ENCODE peak calls at places on chromosomes 1 and 21, in seven cellular contexts. I is GM12878, E is HCT116, Q is K562, Y is H1, W is HepG2, P is SK-N-SH. G is an unnamed sample.
A peak's percentile ranks its signal among the peaks of the same experiment; 100 is the strongest.

GRCh38 chr1:222769181-222769580 is 32.2 kb downstream of the FAM177B start:
- DNase-seq in E (peak; percentile 24), Y (no peak), I (no peak), P (no peak), Q (no peak), W (no peak), G (no peak)

GRCh38 chr1:150213170-150214098 is 22.5 kb downstream of the ANP32E start:
- DNase-seq in I (peak; percentile 79), P (peak; percentile 93), E (no peak), Q (no peak), W (peak; percentile 80), Y (peak; percentile 91), G (peak; percentile 96)

GRCh38 chr1:166083887-166084286 is 82.9 kb downstream of the FAM78B start:
- DNase-seq in P (no peak), Q (no peak), W (no peak), E (no peak), I (peak; percentile 60), Y (no peak), G (no peak)

GRCh38 chr1:198892065-198892464 is 253.2 kb downstream of the PTPRC start:
- DNase-seq in Y (no peak), P (peak; percentile 9), W (no peak), E (no peak), I (no peak), Q (no peak), G (no peak)

GRCh38 chr1:225657462-225657989 is 4.6 kb upstream of the ENAH start:
- DNase-seq in E (no peak), I (no peak), W (peak; percentile 62), Y (peak; percentile 39), P (no peak), Q (no peak), G (peak; percentile 84)

GRCh38 chr1:178486100-178487069 is 10.4 kb downstream of the CLEC20A start:
- DNase-seq in P (no peak), I (no peak), W (no peak), Q (no peak), Y (peak; percentile 54), E (no peak), G (no peak)

GRCh38 chr21:35223480-35224156 is 174.5 kb upstream of the RUNX1 start:
- DNase-seq in E (no peak), P (no peak), Q (no peak), W (no peak), Y (no peak), I (no peak), G (no peak)

GRCh38 chr1:37793773-37794371 is at the start of gene MANEAL:
- DNase-seq in Q (peak; percentile 73), W (no peak), P (peak; percentile 91), Y (peak; percentile 60), I (no peak), E (peak; percentile 33), G (peak; percentile 74)

GRCh38 chr1:19405761-19406481 is 79.4 kb downstream of the CAPZB start:
- DNase-seq in I (no peak), P (peak; percentile 72), W (no peak), Q (no peak), E (no peak), Y (no peak), G (no peak)

GRCh38 chr1:43238104-43238503 is 31.7 kb upstream of the TMEM125 start:
- DNase-seq in Q (peak; percentile 74), E (peak; percentile 54), I (no peak), W (peak; percentile 81), P (peak; percentile 51), Y (peak; percentile 79), G (peak; percentile 31)

GRCh38 chr1:29527314-29528004 is 291.1 kb downstream of the PTPRU start:
- DNase-seq in W (no peak), E (no peak), I (no peak), P (no peak), Q (no peak), Y (no peak), G (no peak)

GRCh38 chr21:44885615-44886014 is 12.1 kb upstream of the PTTG1IP start:
- DNase-seq in P (no peak), Y (no peak), W (no peak), E (no peak), Q (no peak), I (no peak), G (no peak)

GRCh38 chr21:37240978-37241377 is 26.2 kb downstream of the VPS26C start:
- DNase-seq in I (no peak), Q (no peak), W (no peak), E (no peak), Y (peak; percentile 33), P (no peak), G (no peak)

GRCh38 chr1:207084701-207085180 is 3.9 kb upstream of the C4BPB start:
- DNase-seq in E (peak; percentile 69), Y (peak; percentile 57), Q (peak; percentile 88), W (peak; percentile 71), I (no peak), P (peak; percentile 45), G (peak; percentile 88)

GRCh38 chr1:240823357-240823756 is 211.4 kb upstream of the GREM2 start:
- DNase-seq in W (no peak), P (no peak), I (no peak), Y (no peak), E (no peak), Q (no peak), G (no peak)

GRCh38 chr1:168697376-168697775 is 31.6 kb downstream of the DPT start:
- DNase-seq in W (no peak), E (no peak), I (no peak), Q (no peak), P (no peak), Y (no peak), G (no peak)

GRCh38 chr1:164188507-164188906 is 370.5 kb upstream of the PBX1 start:
- DNase-seq in Q (no peak), I (no peak), P (no peak), E (no peak), W (no peak), Y (no peak), G (no peak)

GRCh38 chr1:94169126-94169525 is 48.2 kb upstream of the ABCA4 start:
- DNase-seq in W (no peak), P (no peak), Y (no peak), Q (no peak), E (no peak), I (no peak), G (no peak)

GRCh38 chr1:20932437-20932977 is 145.4 kb upstream of the HP1BP3 start:
- DNase-seq in E (no peak), Q (no peak), Y (no peak), W (no peak), P (no peak), I (peak; percentile 27), G (no peak)

GRCh38 chr1:218156602-218157001 is 128.5 kb upstream of the RRP15 start:
- DNase-seq in Q (no peak), P (no peak), W (no peak), I (no peak), Y (peak; percentile 70), E (no peak), G (peak; percentile 56)

GRCh38 chr1:46410156-46411009 is 16.3 kb downstream of the FAAH start:
- DNase-seq in E (no peak), Q (no peak), P (no peak), I (no peak), W (no peak), Y (no peak), G (no peak)

GRCh38 chr1:168421399-168422004 is 122.3 kb downstream of the XCL2 start:
- DNase-seq in E (no peak), Y (no peak), Q (no peak), P (no peak), I (no peak), W (no peak), G (no peak)

GRCh38 chr1:168138134-168138533 is 1.4 kb upstream of the GPR161 start:
- DNase-seq in P (no peak), Q (no peak), I (no peak), Y (no peak), W (no peak), E (no peak), G (no peak)

GRCh38 chr1:43269627-43270375 is at the start of gene TMEM125:
- DNase-seq in Q (peak; percentile 10), I (no peak), E (no peak), Y (no peak), P (peak; percentile 8), W (no peak), G (peak; percentile 62)

GRCh38 chr1:28835237-28835650 is 23.3 kb downstream of the OPRD1 start:
- DNase-seq in Y (no peak), Q (no peak), P (peak; percentile 85), E (no peak), W (no peak), I (no peak), G (no peak)

GRCh38 chr1:226659136-226659535 is 79.9 kb downstream of the ITPKB start:
- DNase-seq in P (no peak), E (no peak), Q (no peak), Y (no peak), W (no peak), I (no peak), G (no peak)
- TF ChIP-seq JUND in P (no peak), E (no peak), Q (no peak), Y (no peak), W (no peak), I (no peak), G (no peak)

DNA sequence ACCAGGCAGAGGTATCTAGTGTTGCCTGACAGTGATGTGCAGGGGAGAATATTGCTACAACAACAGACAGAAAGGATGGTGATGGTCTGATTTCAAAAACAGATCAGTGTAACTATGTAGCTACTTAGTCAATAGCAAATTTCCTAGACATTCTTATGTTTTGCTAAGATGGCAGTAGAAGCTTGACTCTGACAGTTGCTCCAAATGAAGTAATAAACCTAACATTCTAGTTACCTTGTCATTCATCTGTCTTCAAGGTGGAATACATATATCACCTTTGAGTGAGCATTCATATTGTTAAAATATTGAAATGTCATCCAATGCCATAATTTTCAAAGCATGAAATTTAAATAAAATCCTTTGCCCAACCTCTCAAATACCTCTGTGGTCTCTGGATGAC is 617.4 kb downstream of the USP25 start:
- DNase-seq in W (no peak), P (no peak), Q (no peak), Y (no peak), E (no peak), I (no peak), G (no peak)
- TF ChIP-seq JUND in W (no peak), P (no peak), Q (no peak), Y (no peak), E (no peak), I (no peak), G (no peak)

DNA sequence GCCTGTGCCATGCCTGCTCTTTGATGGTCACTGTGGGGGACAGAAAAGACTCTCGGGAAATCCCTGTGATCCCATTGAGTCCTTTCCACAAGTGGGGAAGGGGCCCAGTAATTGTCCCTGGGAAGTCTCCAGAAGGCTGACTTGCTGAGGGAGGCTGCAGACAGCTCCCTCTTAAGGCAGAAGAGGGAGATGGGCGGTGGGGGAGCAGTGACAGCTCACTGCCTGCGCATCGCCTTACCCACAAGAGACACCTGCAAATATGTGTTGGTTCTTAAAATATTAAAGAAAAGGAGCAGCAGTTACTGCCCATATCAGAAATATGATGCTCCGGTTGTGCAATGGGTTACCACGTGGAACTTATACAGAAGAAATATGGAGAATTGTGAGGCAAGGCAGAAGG is 7.1 kb upstream of the CAMK1G start:
- DNase-seq in P (no peak), W (no peak), E (no peak), I (no peak), Q (no peak), Y (no peak), G (no peak)
- TF ChIP-seq JUND in P (no peak), W (no peak), E (no peak), I (no peak), Q (no peak), Y (no peak), G (no peak)

DNA sequence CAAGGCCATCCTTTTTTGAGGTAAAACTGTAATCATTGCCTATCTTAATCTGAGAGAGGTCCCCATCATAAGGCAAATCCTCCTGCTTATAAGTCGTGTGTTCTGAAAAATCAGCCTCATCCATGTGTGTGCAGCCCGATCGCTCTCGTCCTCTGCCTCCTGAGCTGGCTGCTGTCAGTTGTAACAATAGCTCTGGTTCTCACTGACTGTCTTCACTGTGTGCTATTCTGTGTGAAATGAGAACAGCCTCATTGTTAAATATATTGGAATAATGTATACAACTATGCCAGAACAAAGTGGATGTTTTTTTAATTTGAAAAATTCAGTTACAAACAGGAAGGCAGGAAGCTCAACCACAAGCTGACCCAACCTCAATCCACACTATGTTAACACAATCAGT is 4.4 kb downstream of the AKNAD1 start:
- DNase-seq in Q (no peak), Y (no peak), W (no peak), I (no peak), E (no peak), P (no peak), G (no peak)
- TF ChIP-seq JUND in Q (no peak), Y (no peak), W (no peak), I (no peak), E (no peak), P (no peak), G (no peak)